ENCODE peak calls at places on chromosomes 11 and 22, in six cellular contexts. F is neural progenitor cell, D is HCT116, A is PC-3, R is SK-N-SH, I is MM.1S. G is an unnamed sample.
A peak's percentile ranks its signal among the peaks of the same experiment; 100 is the strongest.

GRCh38 chr22:48366591-48366990 is 1461.1 kb downstream of the BRD1 start:
- DNase-seq in I (no peak), A (no peak), D (no peak), F (no peak), R (no peak), G (no peak)

GRCh38 chr11:103794262-103794661 is 242.2 kb upstream of the DDI1 start:
- DNase-seq in F (no peak), A (no peak), R (no peak), I (no peak), D (no peak), G (peak; percentile 68)

GRCh38 chr11:3021125-3021524 is 29.0 kb upstream of the NAP1L4 start:
- DNase-seq in F (peak; percentile 81), I (peak; percentile 32), R (peak; percentile 76), D (peak; percentile 31), A (peak; percentile 46), G (peak; percentile 45)

GRCh38 chr22:45334068-45334467 is 24.3 kb downstream of the FAM118A start:
- DNase-seq in I (no peak), R (no peak), F (no peak), A (no peak), D (no peak), G (peak; percentile 54)

GRCh38 chr11:28529540-28530410 is 421.6 kb downstream of the METTL15 start:
- DNase-seq in A (peak; percentile 83), I (peak; percentile 58), D (peak; percentile 37), F (peak; percentile 62), R (peak; percentile 32), G (peak; percentile 71)

GRCh38 chr11:15688351-15688792 is 573.6 kb downstream of the INSC start:
- DNase-seq in F (no peak), D (no peak), A (no peak), R (no peak), I (no peak), G (peak; percentile 8)

GRCh38 chr11:27545946-27546345 is 39.4 kb upstream of the LIN7C start:
- DNase-seq in R (no peak), A (no peak), D (no peak), I (no peak), F (peak; percentile 7), G (no peak)

GRCh38 chr22:50684986-50685385 is 12.4 kb downstream of the SHANK3 start:
- DNase-seq in D (no peak), R (peak; percentile 13), F (peak; percentile 1), A (no peak), I (no peak), G (no peak)

GRCh38 chr11:62902932-62903331 is 18.2 kb downstream of the CHRM1 start:
- DNase-seq in R (no peak), F (no peak), A (no peak), I (no peak), D (no peak), G (peak; percentile 42)

GRCh38 chr22:30228509-30229359 is 17.8 kb downstream of the LIF start:
- DNase-seq in D (no peak), A (peak; percentile 93), I (no peak), R (no peak), F (no peak), G (peak; percentile 48)

GRCh38 chr11:101336858-101337257 is 207.2 kb upstream of the PGR start:
- DNase-seq in A (no peak), R (no peak), F (no peak), I (no peak), D (no peak), G (no peak)

GRCh38 chr11:116879789-116880402 is 42.5 kb upstream of the APOA1 start:
- DNase-seq in I (peak; percentile 74), A (peak; percentile 86), R (peak; percentile 58), F (peak; percentile 73), D (peak; percentile 51), G (peak; percentile 88)

GRCh38 chr11:129620705-129621104 is 194.9 kb upstream of the TMEM45B start:
- DNase-seq in F (no peak), R (no peak), I (no peak), D (no peak), A (peak; percentile 69), G (peak; percentile 42)

GRCh38 chr22:30178180-30179126 is 68.1 kb downstream of the LIF start:
- DNase-seq in D (peak; percentile 18), A (no peak), R (no peak), F (peak; percentile 19), I (no peak), G (peak; percentile 24)

GRCh38 chr22:38751422-38752346 is 4.1 kb downstream of the SUN2 start:
- DNase-seq in D (no peak), F (no peak), A (no peak), R (no peak), I (peak; percentile 92), G (no peak)

GRCh38 chr11:126790550-126790981 is 210.0 kb downstream of the KIRREL3 start:
- DNase-seq in F (peak; percentile 16), A (peak; percentile 33), I (no peak), R (no peak), D (no peak), G (peak; percentile 97)

GRCh38 chr22:45828836-45829235 is 148.1 kb downstream of the WNT7B start:
- DNase-seq in R (no peak), I (no peak), F (no peak), D (no peak), A (no peak), G (peak; percentile 51)

GRCh38 chr11:60634151-60634550 is 65.3 kb upstream of the MS4A8 start:
- DNase-seq in F (peak; percentile 57), I (no peak), R (no peak), A (peak; percentile 32), D (peak; percentile 1), G (peak; percentile 6)

GRCh38 chr11:95641506-95641905 is 148.1 kb downstream of the FAM76B start:
- DNase-seq in I (peak; percentile 68), F (no peak), D (no peak), A (no peak), R (no peak), G (no peak)

GRCh38 chr11:104043678-104044239 is 7.3 kb downstream of the DDI1 start:
- DNase-seq in I (no peak), R (no peak), F (no peak), D (no peak), A (no peak), G (peak; percentile 34)

GRCh38 chr22:46992121-46992731 is 229.8 kb downstream of the TBC1D22A start:
- DNase-seq in A (no peak), D (no peak), F (no peak), R (no peak), I (no peak), G (no peak)

GRCh38 chr11:46461461-46461927 is 69.9 kb upstream of the CHRM4 start:
- DNase-seq in R (no peak), A (no peak), D (no peak), I (no peak), F (no peak), G (no peak)

GRCh38 chr22:36325163-36326031 is 62.4 kb downstream of the MYH9 start:
- DNase-seq in A (no peak), F (no peak), R (no peak), I (no peak), D (no peak), G (peak; percentile 89)
- H3K9ac ChIP-seq in A (no peak overlapping the region), F (no peak overlapping the region), R (peak overlapping the region; percentile 57), I (no peak overlapping the region), D (no peak overlapping the region), G (peak overlapping the region; percentile 76)

GRCh38 chr22:36201630-36202312 is at the start of gene APOL4:
- DNase-seq in A (no peak), D (no peak), R (peak; percentile 61), F (no peak), I (no peak), G (peak; percentile 35)
- TF ChIP-seq EZH2phosphoT487 in A (no peak), D (no peak), R (no peak), F (no peak), I (no peak), G (no peak)

GRCh38 chr11:13525257-13525656 is 29.5 kb upstream of the PTH start:
- DNase-seq in D (no peak), A (no peak), R (no peak), F (no peak), I (no peak), G (no peak)
- H3K9ac ChIP-seq in D (no peak overlapping the region), A (no peak overlapping the region), R (no peak overlapping the region), F (no peak overlapping the region), I (no peak overlapping the region), G (no peak overlapping the region)

GRCh38 chr22:17774206-17774927 is at the start of gene BID:
- DNase-seq in R (peak; percentile 84), F (peak; percentile 66), I (peak; percentile 55), D (no peak), A (peak; percentile 16), G (peak; percentile 71)
- TF ChIP-seq EZH2phosphoT487 in R (no peak), F (no peak), I (no peak), D (no peak), A (no peak), G (no peak)

DNA sequence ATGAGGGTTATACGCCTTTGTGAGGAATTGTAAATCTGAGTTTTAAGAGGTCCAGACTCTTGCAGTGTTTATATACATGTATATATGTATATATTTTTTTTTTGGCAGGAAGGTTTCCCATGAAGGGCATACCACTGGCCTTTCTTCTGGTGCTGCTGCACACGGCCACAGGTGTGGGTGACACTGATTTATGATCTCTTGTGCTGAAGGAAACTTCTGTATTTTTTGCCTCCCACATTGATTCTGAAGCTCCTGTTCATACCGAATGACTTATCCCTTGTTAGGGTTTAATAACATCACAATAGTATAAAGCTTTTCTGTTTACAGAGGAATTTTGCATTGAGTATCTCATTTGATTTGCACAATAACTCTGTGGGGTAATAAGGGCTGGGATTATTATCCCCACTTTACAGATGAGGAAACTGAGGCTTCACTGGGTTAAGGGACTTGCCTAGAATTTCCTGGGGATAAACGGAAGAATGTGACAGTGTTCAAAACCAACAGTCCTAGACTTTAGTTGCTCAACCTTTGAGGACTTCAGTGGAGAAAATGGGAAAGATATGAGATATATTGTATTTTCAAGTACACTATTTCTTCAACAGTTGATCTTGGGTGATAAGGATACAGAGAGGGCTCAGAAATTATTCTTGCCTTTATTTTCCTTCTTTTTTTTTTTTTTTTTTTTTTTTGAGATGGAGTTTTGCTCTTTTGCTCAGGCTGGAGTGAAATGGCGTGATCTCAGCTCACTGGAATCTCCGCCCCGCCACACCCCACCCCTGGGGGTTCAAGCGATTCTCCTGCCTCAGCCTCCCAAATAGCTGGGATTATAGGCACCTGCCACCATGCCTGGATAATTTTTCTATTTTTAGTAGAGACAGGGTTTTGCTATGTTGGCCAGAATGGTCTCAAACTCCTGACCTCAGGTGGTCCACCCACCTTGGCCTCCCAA is 70.1 kb downstream of the MICAL2 start:
- DNase-seq in R (no peak), D (no peak), F (no peak), A (no peak), I (no peak), G (no peak)
- H3K9ac ChIP-seq in R (peak overlapping the region; percentile 79), D (peak overlapping the region; percentile 61), F (no peak overlapping the region), A (no peak overlapping the region), I (no peak overlapping the region), G (no peak overlapping the region)

GRCh38 chr11:7600205-7600775 is 73.0 kb downstream of the CYB5R2 start:
- DNase-seq in F (no peak), A (peak; percentile 73), R (no peak), D (peak; percentile 18), I (no peak), G (peak; percentile 79)
- TF ChIP-seq EZH2phosphoT487 in F (no peak), A (no peak), R (no peak), D (no peak), I (no peak), G (no peak)

G was measured in GM23248.